ENCODE peak calls at places on chromosome 11, in six cellular contexts. F, J, D, A, X and W are unnamed samples.

GRCh38 chr11:14819596-14819995 is 72.4 kb downstream of the CYP2R1 start:
- DNase-seq in F (peak), J (no peak), D (no peak), A (no peak), X (no peak), W (peak)

GRCh38 chr11:27401760-27402316 is 38.8 kb upstream of the CCDC34 start:
- DNase-seq in F (no peak), J (no peak), D (no peak), A (no peak), X (no peak), W (no peak)

GRCh38 chr11:112400615-112401014 is 140.0 kb upstream of the PLET1 start:
- DNase-seq in F (no peak), J (no peak), D (no peak), A (no peak), X (no peak), W (peak)

GRCh38 chr11:130999086-130999485 is 82.8 kb upstream of the SNX19 start:
- DNase-seq in F (no peak), J (peak), D (no peak), A (no peak), X (no peak), W (no peak)

GRCh38 chr11:77821349-77821851 is 456 bp downstream of the AAMDC start:
- DNase-seq in F (no peak), J (peak), D (peak), A (no peak), X (peak), W (peak)

GRCh38 chr11:69492201-69492991 is 10.9 kb downstream of the LINC01488 start:
- DNase-seq in F (no peak), J (no peak), D (no peak), A (no peak), X (no peak), W (no peak)

GRCh38 chr11:79440451-79441158 is at the start of gene TENM4:
- DNase-seq in F (no peak), J (peak), D (peak), A (peak), X (peak), W (peak)

GRCh38 chr11:115580416-115580815 is 76.2 kb upstream of the CADM1 start:
- DNase-seq in F (no peak), J (no peak), D (no peak), A (no peak), X (no peak), W (no peak)

GRCh38 chr11:134955281-134955680 is 543.2 kb upstream of the B3GAT1 start:
- DNase-seq in F (no peak), J (no peak), D (no peak), A (no peak), X (no peak), W (no peak)

GRCh38 chr11:120184371-120184945 is 26.4 kb upstream of the OAF start:
- DNase-seq in F (no peak), J (no peak), D (peak), A (peak), X (peak), W (no peak)

GRCh38 chr11:120181446-120181992 is 29.3 kb upstream of the OAF start:
- DNase-seq in F (no peak), J (no peak), D (no peak), A (no peak), X (no peak), W (no peak)

GRCh38 chr11:120182357-120182756 is 28.5 kb upstream of the OAF start:
- DNase-seq in F (no peak), J (no peak), D (no peak), A (no peak), X (no peak), W (no peak)

GRCh38 chr11:120183701-120184141 is 27.1 kb upstream of the OAF start:
- DNase-seq in F (no peak), J (no peak), D (no peak), A (no peak), X (peak), W (no peak)

DNA sequence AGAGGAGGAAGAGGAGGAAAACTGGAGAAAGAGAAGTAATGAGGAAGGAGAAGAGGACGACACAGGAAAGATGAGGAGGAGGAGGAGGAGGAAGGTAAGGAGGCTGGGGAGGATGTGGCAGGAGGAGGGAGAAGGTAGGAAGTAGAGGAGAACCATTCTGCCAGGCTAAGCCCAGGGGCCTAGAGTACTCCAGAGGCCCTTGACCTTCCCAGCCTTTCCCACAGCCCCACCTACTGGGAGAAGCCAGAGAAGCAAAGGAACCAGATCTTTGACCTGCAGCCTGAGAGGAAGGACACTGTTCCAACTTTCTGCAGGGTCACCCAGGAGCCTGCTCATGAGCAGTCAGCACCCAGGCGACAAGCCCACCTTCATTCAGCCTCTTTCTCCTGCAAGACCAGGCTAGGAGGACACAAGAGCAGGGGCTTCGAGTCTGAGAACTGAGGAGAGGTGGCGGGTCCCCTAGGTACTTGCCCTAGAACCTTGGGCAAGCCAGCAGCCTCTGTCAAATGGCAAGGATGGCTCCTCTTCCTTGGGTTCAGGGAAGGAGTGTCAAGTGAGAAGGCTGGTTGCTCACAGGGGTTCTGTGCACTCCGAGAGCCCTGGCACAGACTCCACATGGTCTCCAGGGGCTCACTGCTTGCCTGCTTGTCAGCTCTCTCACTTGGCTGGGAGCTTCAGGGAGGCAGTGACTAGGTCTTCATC is 27.9 kb upstream of the OAF start:
- DNase-seq in F (no peak), J (no peak), D (no peak), A (peak), X (peak), W (no peak)
- TF ChIP-seq CTCF in F (peak), J (peak), D (no peak), A (no peak), X (peak), W (peak)

DNA sequence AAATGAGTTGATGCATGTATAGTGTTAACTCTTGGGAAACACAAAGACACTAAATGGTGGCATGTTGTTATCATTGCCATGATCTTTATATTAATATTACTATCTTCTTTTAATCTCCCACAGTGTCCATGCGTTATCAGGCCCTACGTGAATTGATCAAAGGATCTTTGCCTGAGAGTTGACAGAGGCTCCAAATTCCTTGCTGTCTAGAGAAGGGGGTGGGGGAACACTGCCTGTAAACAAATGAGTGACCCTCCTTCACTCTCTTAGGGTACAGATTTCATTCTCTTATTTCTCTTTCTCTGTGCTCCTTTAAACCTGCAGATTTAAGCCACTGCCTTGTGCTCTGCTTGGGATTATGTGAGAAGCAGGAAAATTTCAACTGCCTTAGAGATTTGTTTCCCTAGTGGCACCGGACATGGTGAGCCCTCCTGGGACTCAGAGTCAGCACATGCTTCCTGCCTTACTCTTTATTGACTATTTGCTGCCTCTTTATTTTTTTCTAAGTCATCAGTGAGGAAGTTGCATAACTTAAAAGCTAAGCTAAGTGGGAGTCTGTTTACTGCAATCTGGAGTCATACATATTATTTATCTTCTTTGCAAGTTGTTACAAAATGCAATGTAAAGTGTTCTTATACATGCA is 122.9 kb downstream of the MAML2 start:
- DNase-seq in F (no peak), J (peak), D (no peak), A (peak), X (no peak), W (peak)
- H3K4me3 ChIP-seq in F (no peak), J (no peak), D (no peak), A (no peak), X (no peak), W (no peak)

GRCh38 chr11:34837246-34837856 is 78.8 kb downstream of the APIP start:
- DNase-seq in F (no peak), J (peak), D (no peak), A (no peak), X (no peak), W (peak)
- TF ChIP-seq CTCF in F (no peak), J (no peak), D (no peak), A (no peak), X (no peak), W (no peak)

DNA sequence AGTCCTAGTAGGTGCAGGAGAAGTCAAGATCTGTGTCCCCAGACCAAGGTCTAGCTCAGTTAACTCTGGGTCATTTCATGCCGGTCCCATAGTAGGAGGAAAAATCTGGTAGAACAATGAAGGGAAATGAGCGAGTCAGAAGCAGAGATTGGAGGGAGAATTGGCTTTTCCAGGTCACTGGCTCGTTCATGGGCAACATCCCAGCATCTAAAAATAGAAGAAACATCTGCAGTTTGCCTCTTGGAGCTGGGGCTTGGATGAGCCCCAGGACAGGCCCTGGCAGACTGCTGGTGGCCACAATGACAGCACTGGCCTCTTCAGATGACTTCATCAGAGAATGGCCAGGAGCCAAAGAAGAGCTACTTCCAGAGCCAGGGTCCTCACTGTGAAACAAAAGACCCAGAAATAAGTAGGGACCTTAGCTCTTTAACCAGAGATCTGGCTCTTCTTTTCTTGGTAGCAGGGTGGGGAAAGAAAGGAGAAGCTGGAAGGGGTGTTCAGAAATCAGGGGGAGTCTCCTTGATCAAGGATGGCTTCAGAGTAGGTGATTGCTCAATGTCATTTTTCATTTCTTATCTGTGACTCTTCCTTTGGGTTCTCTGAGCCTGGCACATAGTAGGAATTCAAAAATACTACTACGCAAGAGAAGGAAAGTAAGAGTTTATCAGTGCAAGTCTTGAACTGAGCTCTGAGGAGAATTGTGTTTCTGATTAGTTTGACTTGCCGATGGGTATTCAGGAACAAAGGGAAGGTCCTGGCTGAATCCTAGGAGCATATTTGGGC is 102.6 kb downstream of the TMPRSS5 start:
- DNase-seq in F (no peak), J (no peak), D (peak), A (peak), X (no peak), W (no peak)
- H3K4me3 ChIP-seq in F (no peak), J (no peak), D (no peak), A (no peak), X (no peak), W (no peak)

DNA sequence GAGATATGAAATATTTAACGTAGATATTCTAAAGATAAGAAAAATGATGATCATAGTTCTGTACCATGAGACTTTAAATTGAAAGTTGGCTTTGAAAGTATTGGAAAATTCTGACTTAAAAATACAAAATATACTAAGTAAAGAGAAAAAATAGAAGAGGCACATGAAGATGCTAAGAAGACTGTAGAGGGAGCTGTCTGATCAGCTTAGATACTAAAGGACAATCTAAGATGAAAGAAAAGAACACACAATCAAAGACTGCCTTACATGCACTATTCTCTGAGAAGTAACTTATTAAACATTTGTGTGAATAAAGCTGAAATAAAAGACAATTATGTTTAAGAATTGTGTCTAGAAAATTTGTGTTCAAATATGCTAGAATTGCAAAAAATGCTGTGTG is 55.1 kb downstream of the RBMXL2 start:
- DNase-seq in F (no peak), J (no peak), D (no peak), A (no peak), X (no peak), W (peak)
- TF ChIP-seq CTCF in F (peak), J (no peak), D (no peak), A (no peak), X (no peak), W (peak)

DNA sequence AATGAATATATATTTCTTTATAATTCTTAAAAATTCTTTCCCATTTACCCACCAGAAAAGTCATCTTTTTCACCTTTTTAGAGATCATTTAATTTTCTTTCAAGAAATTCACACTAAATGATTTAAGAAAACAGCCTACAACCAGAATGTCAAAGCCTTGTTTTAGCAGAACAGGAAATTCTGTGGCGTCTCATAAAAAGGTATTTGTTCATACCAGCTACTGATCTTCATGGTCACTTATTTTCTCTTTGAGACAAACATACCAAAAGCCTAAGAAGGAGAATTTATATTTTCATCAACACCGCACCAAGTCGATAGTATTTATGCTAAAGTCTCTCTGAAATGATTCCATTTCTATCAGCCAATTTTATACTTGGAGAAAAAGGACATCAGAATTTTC is 105.3 kb downstream of the ETS1 start:
- DNase-seq in F (no peak), J (no peak), D (no peak), A (no peak), X (no peak), W (no peak)
- H3K4me3 ChIP-seq in F (no peak), J (no peak), D (no peak), A (no peak), X (no peak), W (no peak)